ENCODE peak calls at places on chromosomes 4 and X, in nine cellular contexts. One of them, this sample, is unnamed.
A peak's percentile ranks its signal among the peaks of the same experiment; 100 is the strongest.

GRCh38 chrX:20968996-20969395 is 405.2 kb upstream of the CNKSR2 start:
- DNase-seq in HFF-Myc: no peak
- DNase-seq in stimulated activated CD4-positive, alpha-beta T cell treated with anti-CD3 and anti-CD28 coated beads, Interleukin-4, amount 100 ng/mL, for 24 hours: no peak
- DNase-seq in IMR-90: no peak
- DNase-seq in NAMALWA: no peak
- DNase-seq in AML-193: no peak
- DNase-seq in prostate gland: no peak
- DNase-seq in activated effector memory CD4-positive, alpha-beta T cell treated with anti-CD3 and anti-CD28 coated beads, Interleukin-2, amount 50 U/mL, for 16 hours: no peak
- DNase-seq in upper lobe of right lung: no peak
- DNase-seq in this sample: no peak

GRCh38 chrX:151852294-151852693 is 60.4 kb upstream of the MAGEA4 start:
- DNase-seq in NAMALWA: no peak
- DNase-seq in IMR-90: no peak
- DNase-seq in stimulated activated CD4-positive, alpha-beta T cell treated with anti-CD3 and anti-CD28 coated beads, Interleukin-4, amount 100 ng/mL, for 24 hours: no peak
- DNase-seq in AML-193: no peak
- DNase-seq in activated effector memory CD4-positive, alpha-beta T cell treated with anti-CD3 and anti-CD28 coated beads, Interleukin-2, amount 50 U/mL, for 16 hours: no peak
- DNase-seq in prostate gland: no peak
- DNase-seq in upper lobe of right lung: no peak
- DNase-seq in HFF-Myc: no peak
- DNase-seq in this sample: no peak

GRCh38 chrX:153688900-153689590 is 1.3 kb downstream of the SLC6A8 start:
- DNase-seq in upper lobe of right lung: no peak
- DNase-seq in HFF-Myc: no peak
- DNase-seq in IMR-90: peak; percentile 6
- DNase-seq in AML-193: no peak
- DNase-seq in prostate gland: peak; percentile 43
- DNase-seq in NAMALWA: no peak
- DNase-seq in activated effector memory CD4-positive, alpha-beta T cell treated with anti-CD3 and anti-CD28 coated beads, Interleukin-2, amount 50 U/mL, for 16 hours: no peak
- DNase-seq in stimulated activated CD4-positive, alpha-beta T cell treated with anti-CD3 and anti-CD28 coated beads, Interleukin-4, amount 100 ng/mL, for 24 hours: no peak
- DNase-seq in this sample: no peak

GRCh38 chrX:40006025-40007017 is 91.4 kb downstream of the BCOR start:
- DNase-seq in AML-193: peak; percentile 22
- DNase-seq in HFF-Myc: no peak
- DNase-seq in prostate gland: no peak
- DNase-seq in NAMALWA: no peak
- DNase-seq in stimulated activated CD4-positive, alpha-beta T cell treated with anti-CD3 and anti-CD28 coated beads, Interleukin-4, amount 100 ng/mL, for 24 hours: peak; percentile 24
- DNase-seq in upper lobe of right lung: peak; percentile 73
- DNase-seq in IMR-90: no peak
- DNase-seq in activated effector memory CD4-positive, alpha-beta T cell treated with anti-CD3 and anti-CD28 coated beads, Interleukin-2, amount 50 U/mL, for 16 hours: peak; percentile 76
- DNase-seq in this sample: no peak

GRCh38 chrX:119688856-119689455 is 4.0 kb downstream of the SEPTIN6 start:
- DNase-seq in stimulated activated CD4-positive, alpha-beta T cell treated with anti-CD3 and anti-CD28 coated beads, Interleukin-4, amount 100 ng/mL, for 24 hours: peak; percentile 45
- DNase-seq in AML-193: no peak
- DNase-seq in NAMALWA: peak; percentile 40
- DNase-seq in prostate gland: no peak
- DNase-seq in IMR-90: no peak
- DNase-seq in upper lobe of right lung: no peak
- DNase-seq in HFF-Myc: no peak
- DNase-seq in activated effector memory CD4-positive, alpha-beta T cell treated with anti-CD3 and anti-CD28 coated beads, Interleukin-2, amount 50 U/mL, for 16 hours: peak; percentile 76
- DNase-seq in this sample: no peak

GRCh38 chr4:170015285-170015684 is 10.9 kb downstream of the MFAP3L start:
- DNase-seq in upper lobe of right lung: no peak
- DNase-seq in HFF-Myc: no peak
- DNase-seq in prostate gland: peak; percentile 40
- DNase-seq in activated effector memory CD4-positive, alpha-beta T cell treated with anti-CD3 and anti-CD28 coated beads, Interleukin-2, amount 50 U/mL, for 16 hours: no peak
- DNase-seq in AML-193: no peak
- DNase-seq in stimulated activated CD4-positive, alpha-beta T cell treated with anti-CD3 and anti-CD28 coated beads, Interleukin-4, amount 100 ng/mL, for 24 hours: no peak
- DNase-seq in IMR-90: no peak
- DNase-seq in NAMALWA: no peak
- DNase-seq in this sample: no peak

GRCh38 chr4:53189011-53189410 is 176.8 kb downstream of the SCFD2 start:
- DNase-seq in HFF-Myc: no peak
- DNase-seq in AML-193: no peak
- DNase-seq in prostate gland: no peak
- DNase-seq in IMR-90: peak; percentile 73
- DNase-seq in stimulated activated CD4-positive, alpha-beta T cell treated with anti-CD3 and anti-CD28 coated beads, Interleukin-4, amount 100 ng/mL, for 24 hours: no peak
- DNase-seq in activated effector memory CD4-positive, alpha-beta T cell treated with anti-CD3 and anti-CD28 coated beads, Interleukin-2, amount 50 U/mL, for 16 hours: no peak
- DNase-seq in NAMALWA: no peak
- DNase-seq in upper lobe of right lung: no peak
- DNase-seq in this sample: no peak

GRCh38 chrX:154466907-154467306 is 8.8 kb downstream of the PLXNA3 start:
- DNase-seq in IMR-90: no peak
- DNase-seq in prostate gland: no peak
- DNase-seq in upper lobe of right lung: no peak
- DNase-seq in NAMALWA: no peak
- DNase-seq in HFF-Myc: no peak
- DNase-seq in stimulated activated CD4-positive, alpha-beta T cell treated with anti-CD3 and anti-CD28 coated beads, Interleukin-4, amount 100 ng/mL, for 24 hours: no peak
- DNase-seq in AML-193: no peak
- DNase-seq in activated effector memory CD4-positive, alpha-beta T cell treated with anti-CD3 and anti-CD28 coated beads, Interleukin-2, amount 50 U/mL, for 16 hours: no peak
- DNase-seq in this sample: no peak

GRCh38 chr4:25953740-25954139 is 39.7 kb downstream of the SMIM20 start:
- DNase-seq in upper lobe of right lung: no peak
- DNase-seq in activated effector memory CD4-positive, alpha-beta T cell treated with anti-CD3 and anti-CD28 coated beads, Interleukin-2, amount 50 U/mL, for 16 hours: no peak
- DNase-seq in NAMALWA: no peak
- DNase-seq in prostate gland: no peak
- DNase-seq in AML-193: no peak
- DNase-seq in stimulated activated CD4-positive, alpha-beta T cell treated with anti-CD3 and anti-CD28 coated beads, Interleukin-4, amount 100 ng/mL, for 24 hours: no peak
- DNase-seq in IMR-90: peak; percentile 29
- DNase-seq in HFF-Myc: no peak
- DNase-seq in this sample: no peak

GRCh38 chr4:100391086-100391485 is 126.7 kb downstream of the EMCN start:
- DNase-seq in IMR-90: no peak
- DNase-seq in AML-193: no peak
- DNase-seq in activated effector memory CD4-positive, alpha-beta T cell treated with anti-CD3 and anti-CD28 coated beads, Interleukin-2, amount 50 U/mL, for 16 hours: no peak
- DNase-seq in prostate gland: no peak
- DNase-seq in upper lobe of right lung: no peak
- DNase-seq in NAMALWA: no peak
- DNase-seq in stimulated activated CD4-positive, alpha-beta T cell treated with anti-CD3 and anti-CD28 coated beads, Interleukin-4, amount 100 ng/mL, for 24 hours: no peak
- DNase-seq in HFF-Myc: no peak
- DNase-seq in this sample: no peak

GRCh38 chrX:39605183-39605582 is 492.6 kb downstream of the BCOR start:
- DNase-seq in stimulated activated CD4-positive, alpha-beta T cell treated with anti-CD3 and anti-CD28 coated beads, Interleukin-4, amount 100 ng/mL, for 24 hours: no peak
- DNase-seq in HFF-Myc: no peak
- DNase-seq in AML-193: no peak
- DNase-seq in NAMALWA: peak; percentile 4
- DNase-seq in IMR-90: no peak
- DNase-seq in prostate gland: no peak
- DNase-seq in upper lobe of right lung: no peak
- DNase-seq in activated effector memory CD4-positive, alpha-beta T cell treated with anti-CD3 and anti-CD28 coated beads, Interleukin-2, amount 50 U/mL, for 16 hours: no peak
- DNase-seq in this sample: no peak

GRCh38 chr4:189029961-189030360 is 890.7 kb downstream of the TRIML1 start:
- DNase-seq in activated effector memory CD4-positive, alpha-beta T cell treated with anti-CD3 and anti-CD28 coated beads, Interleukin-2, amount 50 U/mL, for 16 hours: no peak
- DNase-seq in stimulated activated CD4-positive, alpha-beta T cell treated with anti-CD3 and anti-CD28 coated beads, Interleukin-4, amount 100 ng/mL, for 24 hours: no peak
- DNase-seq in upper lobe of right lung: no peak
- DNase-seq in prostate gland: no peak
- DNase-seq in HFF-Myc: no peak
- DNase-seq in NAMALWA: no peak
- DNase-seq in IMR-90: no peak
- DNase-seq in AML-193: no peak
- DNase-seq in this sample: no peak

GRCh38 chrX:154542723-154543424 is 3.8 kb downstream of the G6PD start:
- DNase-seq in IMR-90: no peak
- DNase-seq in upper lobe of right lung: peak; percentile 81
- DNase-seq in HFF-Myc: no peak
- DNase-seq in stimulated activated CD4-positive, alpha-beta T cell treated with anti-CD3 and anti-CD28 coated beads, Interleukin-4, amount 100 ng/mL, for 24 hours: peak; percentile 28
- DNase-seq in activated effector memory CD4-positive, alpha-beta T cell treated with anti-CD3 and anti-CD28 coated beads, Interleukin-2, amount 50 U/mL, for 16 hours: peak; percentile 61
- DNase-seq in NAMALWA: no peak
- DNase-seq in AML-193: peak; percentile 77
- DNase-seq in prostate gland: no peak
- DNase-seq in this sample: no peak

GRCh38 chr4:70671091-70671490 is 4.8 kb upstream of the JCHAIN start:
- DNase-seq in IMR-90: no peak
- DNase-seq in NAMALWA: no peak
- DNase-seq in AML-193: no peak
- DNase-seq in stimulated activated CD4-positive, alpha-beta T cell treated with anti-CD3 and anti-CD28 coated beads, Interleukin-4, amount 100 ng/mL, for 24 hours: no peak
- DNase-seq in prostate gland: no peak
- DNase-seq in upper lobe of right lung: no peak
- DNase-seq in HFF-Myc: no peak
- DNase-seq in activated effector memory CD4-positive, alpha-beta T cell treated with anti-CD3 and anti-CD28 coated beads, Interleukin-2, amount 50 U/mL, for 16 hours: no peak
- DNase-seq in this sample: no peak

GRCh38 chrX:78532363-78532762 is 126.8 kb downstream of the RTL3 start:
- DNase-seq in activated effector memory CD4-positive, alpha-beta T cell treated with anti-CD3 and anti-CD28 coated beads, Interleukin-2, amount 50 U/mL, for 16 hours: no peak
- DNase-seq in NAMALWA: no peak
- DNase-seq in upper lobe of right lung: no peak
- DNase-seq in HFF-Myc: no peak
- DNase-seq in AML-193: no peak
- DNase-seq in prostate gland: no peak
- DNase-seq in stimulated activated CD4-positive, alpha-beta T cell treated with anti-CD3 and anti-CD28 coated beads, Interleukin-4, amount 100 ng/mL, for 24 hours: no peak
- DNase-seq in IMR-90: no peak
- DNase-seq in this sample: no peak

GRCh38 chrX:24728530-24728929 is 34.8 kb downstream of the POLA1 start:
- DNase-seq in stimulated activated CD4-positive, alpha-beta T cell treated with anti-CD3 and anti-CD28 coated beads, Interleukin-4, amount 100 ng/mL, for 24 hours: no peak
- DNase-seq in HFF-Myc: no peak
- DNase-seq in AML-193: no peak
- DNase-seq in prostate gland: no peak
- DNase-seq in upper lobe of right lung: no peak
- DNase-seq in IMR-90: no peak
- DNase-seq in activated effector memory CD4-positive, alpha-beta T cell treated with anti-CD3 and anti-CD28 coated beads, Interleukin-2, amount 50 U/mL, for 16 hours: no peak
- DNase-seq in NAMALWA: no peak
- DNase-seq in this sample: no peak

GRCh38 chrX:41421071-41421729 is 25.9 kb upstream of the NYX start:
- DNase-seq in activated effector memory CD4-positive, alpha-beta T cell treated with anti-CD3 and anti-CD28 coated beads, Interleukin-2, amount 50 U/mL, for 16 hours: no peak
- DNase-seq in AML-193: no peak
- DNase-seq in stimulated activated CD4-positive, alpha-beta T cell treated with anti-CD3 and anti-CD28 coated beads, Interleukin-4, amount 100 ng/mL, for 24 hours: no peak
- DNase-seq in prostate gland: peak; percentile 21
- DNase-seq in NAMALWA: no peak
- DNase-seq in upper lobe of right lung: no peak
- DNase-seq in HFF-Myc: no peak
- DNase-seq in IMR-90: no peak
- DNase-seq in this sample: no peak

This sample was measured in NCI-H2081 treated with DMSO at 0.1 percent for 48 hours.